ENCODE peak calls at places on chromosomes 1 and 21, in ten cellular contexts. One of them, this sample, is unnamed.

GRCh38 chr1:242747233-242747632 is 222.7 kb upstream of the PLD5 start:
- DNase-seq in H7: no peak
- DNase-seq in left colon: no peak
- DNase-seq in activated T-helper 1 cell treated with anti-CD3 and anti-CD28 coated beads, Interleukin-2, amount 50 U/mL, for 16 hours: no peak
- DNase-seq in Jurkat, Clone E6-1: no peak
- DNase-seq in naive thymus-derived CD4-positive, alpha-beta T cell: no peak
- DNase-seq in amniotic stem cell: no peak
- DNase-seq in astrocyte of the spinal cord: no peak
- DNase-seq in KBM-7: no peak
- DNase-seq in EH: no peak
- DNase-seq in this sample: no peak

GRCh38 chr1:213287987-213288386 is 236.9 kb downstream of the RPS6KC1 start:
- DNase-seq in H7: no peak
- DNase-seq in left colon: no peak
- DNase-seq in amniotic stem cell: no peak
- DNase-seq in KBM-7: no peak
- DNase-seq in astrocyte of the spinal cord: no peak
- DNase-seq in EH: no peak
- DNase-seq in naive thymus-derived CD4-positive, alpha-beta T cell: no peak
- DNase-seq in Jurkat, Clone E6-1: no peak
- DNase-seq in activated T-helper 1 cell treated with anti-CD3 and anti-CD28 coated beads, Interleukin-2, amount 50 U/mL, for 16 hours: no peak
- DNase-seq in this sample: no peak

GRCh38 chr1:61122389-61122788 is 40.0 kb downstream of the NFIA start:
- DNase-seq in H7: no peak
- DNase-seq in EH: no peak
- DNase-seq in left colon: no peak
- DNase-seq in KBM-7: no peak
- DNase-seq in amniotic stem cell: no peak
- DNase-seq in Jurkat, Clone E6-1: no peak
- DNase-seq in astrocyte of the spinal cord: no peak
- DNase-seq in activated T-helper 1 cell treated with anti-CD3 and anti-CD28 coated beads, Interleukin-2, amount 50 U/mL, for 16 hours: no peak
- DNase-seq in naive thymus-derived CD4-positive, alpha-beta T cell: no peak
- DNase-seq in this sample: no peak

GRCh38 chr21:34129039-34129891 is 55.9 kb downstream of the MRPS6 start:
- DNase-seq in left colon: peak
- DNase-seq in Jurkat, Clone E6-1: peak
- DNase-seq in amniotic stem cell: peak
- DNase-seq in H7: no peak
- DNase-seq in activated T-helper 1 cell treated with anti-CD3 and anti-CD28 coated beads, Interleukin-2, amount 50 U/mL, for 16 hours: no peak
- DNase-seq in naive thymus-derived CD4-positive, alpha-beta T cell: peak
- DNase-seq in KBM-7: no peak
- DNase-seq in EH: peak
- DNase-seq in astrocyte of the spinal cord: peak
- DNase-seq in this sample: no peak

GRCh38 chr21:31913191-31913608 is 40.4 kb downstream of the HUNK start:
- DNase-seq in left colon: no peak
- DNase-seq in EH: no peak
- DNase-seq in H7: no peak
- DNase-seq in activated T-helper 1 cell treated with anti-CD3 and anti-CD28 coated beads, Interleukin-2, amount 50 U/mL, for 16 hours: no peak
- DNase-seq in naive thymus-derived CD4-positive, alpha-beta T cell: no peak
- DNase-seq in KBM-7: no peak
- DNase-seq in amniotic stem cell: no peak
- DNase-seq in Jurkat, Clone E6-1: no peak
- DNase-seq in astrocyte of the spinal cord: no peak
- DNase-seq in this sample: no peak

GRCh38 chr1:169348356-169349036 is 19.1 kb downstream of the NME7 start:
- DNase-seq in EH: peak
- DNase-seq in naive thymus-derived CD4-positive, alpha-beta T cell: peak
- DNase-seq in left colon: no peak
- DNase-seq in activated T-helper 1 cell treated with anti-CD3 and anti-CD28 coated beads, Interleukin-2, amount 50 U/mL, for 16 hours: no peak
- DNase-seq in Jurkat, Clone E6-1: peak
- DNase-seq in amniotic stem cell: peak
- DNase-seq in KBM-7: peak
- DNase-seq in astrocyte of the spinal cord: peak
- DNase-seq in H7: no peak
- DNase-seq in this sample: peak

GRCh38 chr1:59552001-59552400 is 255.1 kb downstream of the FGGY start:
- DNase-seq in H7: no peak
- DNase-seq in EH: no peak
- DNase-seq in activated T-helper 1 cell treated with anti-CD3 and anti-CD28 coated beads, Interleukin-2, amount 50 U/mL, for 16 hours: no peak
- DNase-seq in naive thymus-derived CD4-positive, alpha-beta T cell: no peak
- DNase-seq in amniotic stem cell: no peak
- DNase-seq in astrocyte of the spinal cord: no peak
- DNase-seq in KBM-7: no peak
- DNase-seq in Jurkat, Clone E6-1: no peak
- DNase-seq in left colon: no peak
- DNase-seq in this sample: no peak

GRCh38 chr1:229887043-229887822 is 179.8 kb upstream of the GALNT2 start:
- DNase-seq in astrocyte of the spinal cord: no peak
- DNase-seq in naive thymus-derived CD4-positive, alpha-beta T cell: no peak
- DNase-seq in activated T-helper 1 cell treated with anti-CD3 and anti-CD28 coated beads, Interleukin-2, amount 50 U/mL, for 16 hours: no peak
- DNase-seq in amniotic stem cell: no peak
- DNase-seq in Jurkat, Clone E6-1: peak
- DNase-seq in EH: peak
- DNase-seq in KBM-7: no peak
- DNase-seq in H7: no peak
- DNase-seq in left colon: no peak
- DNase-seq in this sample: no peak

GRCh38 chr1:19384113-19384512 is 72.0 kb downstream of the SLC66A1 start:
- DNase-seq in naive thymus-derived CD4-positive, alpha-beta T cell: no peak
- DNase-seq in EH: peak
- DNase-seq in left colon: peak
- DNase-seq in KBM-7: no peak
- DNase-seq in H7: no peak
- DNase-seq in astrocyte of the spinal cord: peak
- DNase-seq in amniotic stem cell: no peak
- DNase-seq in Jurkat, Clone E6-1: no peak
- DNase-seq in activated T-helper 1 cell treated with anti-CD3 and anti-CD28 coated beads, Interleukin-2, amount 50 U/mL, for 16 hours: no peak
- DNase-seq in this sample: peak

GRCh38 chr1:7369866-7370265 is 401.2 kb upstream of the VAMP3 start:
- DNase-seq in left colon: no peak
- DNase-seq in Jurkat, Clone E6-1: no peak
- DNase-seq in naive thymus-derived CD4-positive, alpha-beta T cell: no peak
- DNase-seq in amniotic stem cell: no peak
- DNase-seq in H7: no peak
- DNase-seq in astrocyte of the spinal cord: no peak
- DNase-seq in KBM-7: no peak
- DNase-seq in activated T-helper 1 cell treated with anti-CD3 and anti-CD28 coated beads, Interleukin-2, amount 50 U/mL, for 16 hours: no peak
- DNase-seq in EH: no peak
- DNase-seq in this sample: no peak

GRCh38 chr1:159012495-159012894 is 2.8 kb downstream of the IFI16 start:
- DNase-seq in amniotic stem cell: no peak
- DNase-seq in activated T-helper 1 cell treated with anti-CD3 and anti-CD28 coated beads, Interleukin-2, amount 50 U/mL, for 16 hours: no peak
- DNase-seq in EH: peak
- DNase-seq in Jurkat, Clone E6-1: peak
- DNase-seq in astrocyte of the spinal cord: peak
- DNase-seq in left colon: no peak
- DNase-seq in naive thymus-derived CD4-positive, alpha-beta T cell: peak
- DNase-seq in KBM-7: peak
- DNase-seq in H7: no peak
- DNase-seq in this sample: no peak

GRCh38 chr1:11068556-11069232 is 8.9 kb upstream of the SRM start:
- DNase-seq in KBM-7: no peak
- DNase-seq in amniotic stem cell: no peak
- DNase-seq in naive thymus-derived CD4-positive, alpha-beta T cell: no peak
- DNase-seq in left colon: no peak
- DNase-seq in H7: no peak
- DNase-seq in EH: no peak
- DNase-seq in activated T-helper 1 cell treated with anti-CD3 and anti-CD28 coated beads, Interleukin-2, amount 50 U/mL, for 16 hours: no peak
- DNase-seq in Jurkat, Clone E6-1: no peak
- DNase-seq in astrocyte of the spinal cord: no peak
- DNase-seq in this sample: no peak

GRCh38 chr1:232329103-232329788 is 300.7 kb downstream of the SIPA1L2 start:
- DNase-seq in EH: no peak
- DNase-seq in KBM-7: no peak
- DNase-seq in naive thymus-derived CD4-positive, alpha-beta T cell: no peak
- DNase-seq in activated T-helper 1 cell treated with anti-CD3 and anti-CD28 coated beads, Interleukin-2, amount 50 U/mL, for 16 hours: no peak
- DNase-seq in astrocyte of the spinal cord: no peak
- DNase-seq in amniotic stem cell: no peak
- DNase-seq in left colon: no peak
- DNase-seq in Jurkat, Clone E6-1: no peak
- DNase-seq in H7: no peak
- DNase-seq in this sample: no peak

GRCh38 chr1:204728456-204728855 is 42.9 kb upstream of the LRRN2 start:
- DNase-seq in astrocyte of the spinal cord: no peak
- DNase-seq in EH: no peak
- DNase-seq in activated T-helper 1 cell treated with anti-CD3 and anti-CD28 coated beads, Interleukin-2, amount 50 U/mL, for 16 hours: no peak
- DNase-seq in H7: no peak
- DNase-seq in Jurkat, Clone E6-1: no peak
- DNase-seq in KBM-7: no peak
- DNase-seq in amniotic stem cell: no peak
- DNase-seq in naive thymus-derived CD4-positive, alpha-beta T cell: no peak
- DNase-seq in left colon: no peak
- DNase-seq in this sample: no peak

GRCh38 chr1:58524353-58524945 is 22.1 kb downstream of the OMA1 start:
- DNase-seq in left colon: no peak
- DNase-seq in Jurkat, Clone E6-1: peak
- DNase-seq in H7: no peak
- DNase-seq in naive thymus-derived CD4-positive, alpha-beta T cell: no peak
- DNase-seq in EH: peak
- DNase-seq in amniotic stem cell: no peak
- DNase-seq in activated T-helper 1 cell treated with anti-CD3 and anti-CD28 coated beads, Interleukin-2, amount 50 U/mL, for 16 hours: no peak
- DNase-seq in KBM-7: no peak
- DNase-seq in astrocyte of the spinal cord: no peak
- DNase-seq in this sample: no peak

GRCh38 chr1:109046671-109047070 is 4.8 kb upstream of the WDR47 start:
- DNase-seq in astrocyte of the spinal cord: no peak
- DNase-seq in Jurkat, Clone E6-1: no peak
- DNase-seq in EH: no peak
- DNase-seq in left colon: no peak
- DNase-seq in activated T-helper 1 cell treated with anti-CD3 and anti-CD28 coated beads, Interleukin-2, amount 50 U/mL, for 16 hours: no peak
- DNase-seq in amniotic stem cell: no peak
- DNase-seq in H7: no peak
- DNase-seq in naive thymus-derived CD4-positive, alpha-beta T cell: no peak
- DNase-seq in KBM-7: no peak
- DNase-seq in this sample: no peak

GRCh38 chr1:69077198-69077597 is 490.5 kb upstream of the LRRC7 start:
- DNase-seq in H7: peak
- DNase-seq in KBM-7: no peak
- DNase-seq in activated T-helper 1 cell treated with anti-CD3 and anti-CD28 coated beads, Interleukin-2, amount 50 U/mL, for 16 hours: no peak
- DNase-seq in naive thymus-derived CD4-positive, alpha-beta T cell: no peak
- DNase-seq in amniotic stem cell: no peak
- DNase-seq in EH: no peak
- DNase-seq in Jurkat, Clone E6-1: no peak
- DNase-seq in left colon: no peak
- DNase-seq in astrocyte of the spinal cord: no peak
- DNase-seq in this sample: no peak

GRCh38 chr1:42910985-42911384 is 47.7 kb downstream of the SLC2A1 start:
- DNase-seq in activated T-helper 1 cell treated with anti-CD3 and anti-CD28 coated beads, Interleukin-2, amount 50 U/mL, for 16 hours: no peak
- DNase-seq in H7: no peak
- DNase-seq in naive thymus-derived CD4-positive, alpha-beta T cell: no peak
- DNase-seq in Jurkat, Clone E6-1: no peak
- DNase-seq in astrocyte of the spinal cord: no peak
- DNase-seq in amniotic stem cell: no peak
- DNase-seq in EH: no peak
- DNase-seq in KBM-7: no peak
- DNase-seq in left colon: no peak
- DNase-seq in this sample: no peak

GRCh38 chr1:94720091-94720793 is 99.9 kb upstream of the SLC44A3 start:
- DNase-seq in Jurkat, Clone E6-1: no peak
- DNase-seq in naive thymus-derived CD4-positive, alpha-beta T cell: no peak
- DNase-seq in activated T-helper 1 cell treated with anti-CD3 and anti-CD28 coated beads, Interleukin-2, amount 50 U/mL, for 16 hours: no peak
- DNase-seq in astrocyte of the spinal cord: no peak
- DNase-seq in KBM-7: peak
- DNase-seq in amniotic stem cell: no peak
- DNase-seq in H7: no peak
- DNase-seq in EH: no peak
- DNase-seq in left colon: no peak
- DNase-seq in this sample: no peak

GRCh38 chr1:39407496-39407888 is 83.9 kb upstream of the BMP8A start:
- DNase-seq in left colon: no peak
- DNase-seq in astrocyte of the spinal cord: no peak
- DNase-seq in naive thymus-derived CD4-positive, alpha-beta T cell: no peak
- DNase-seq in H7: no peak
- DNase-seq in amniotic stem cell: no peak
- DNase-seq in activated T-helper 1 cell treated with anti-CD3 and anti-CD28 coated beads, Interleukin-2, amount 50 U/mL, for 16 hours: no peak
- DNase-seq in Jurkat, Clone E6-1: no peak
- DNase-seq in EH: no peak
- DNase-seq in KBM-7: no peak
- DNase-seq in this sample: no peak

GRCh38 chr21:44413566-44414290 is 41.6 kb upstream of the LRRC3 start:
- DNase-seq in activated T-helper 1 cell treated with anti-CD3 and anti-CD28 coated beads, Interleukin-2, amount 50 U/mL, for 16 hours: no peak
- DNase-seq in astrocyte of the spinal cord: no peak
- DNase-seq in left colon: no peak
- DNase-seq in Jurkat, Clone E6-1: no peak
- DNase-seq in naive thymus-derived CD4-positive, alpha-beta T cell: no peak
- DNase-seq in amniotic stem cell: no peak
- DNase-seq in EH: no peak
- DNase-seq in H7: no peak
- DNase-seq in KBM-7: no peak
- DNase-seq in this sample: no peak

GRCh38 chr1:154157520-154158306 is 2.8 kb upstream of the NUP210L start:
- DNase-seq in naive thymus-derived CD4-positive, alpha-beta T cell: peak
- DNase-seq in astrocyte of the spinal cord: no peak
- DNase-seq in left colon: no peak
- DNase-seq in H7: no peak
- DNase-seq in KBM-7: no peak
- DNase-seq in activated T-helper 1 cell treated with anti-CD3 and anti-CD28 coated beads, Interleukin-2, amount 50 U/mL, for 16 hours: peak
- DNase-seq in Jurkat, Clone E6-1: peak
- DNase-seq in amniotic stem cell: no peak
- DNase-seq in EH: peak
- DNase-seq in this sample: no peak

GRCh38 chr21:46161180-46161799 is 5.9 kb upstream of the FTCD start:
- DNase-seq in amniotic stem cell: no peak
- DNase-seq in astrocyte of the spinal cord: no peak
- DNase-seq in naive thymus-derived CD4-positive, alpha-beta T cell: no peak
- DNase-seq in EH: no peak
- DNase-seq in left colon: no peak
- DNase-seq in H7: no peak
- DNase-seq in Jurkat, Clone E6-1: no peak
- DNase-seq in KBM-7: no peak
- DNase-seq in activated T-helper 1 cell treated with anti-CD3 and anti-CD28 coated beads, Interleukin-2, amount 50 U/mL, for 16 hours: peak
- DNase-seq in this sample: no peak

GRCh38 chr1:226223157-226223785 is at the start of gene MIXL1:
- DNase-seq in left colon: no peak
- DNase-seq in naive thymus-derived CD4-positive, alpha-beta T cell: no peak
- DNase-seq in H7: peak
- DNase-seq in astrocyte of the spinal cord: no peak
- DNase-seq in KBM-7: no peak
- DNase-seq in amniotic stem cell: no peak
- DNase-seq in activated T-helper 1 cell treated with anti-CD3 and anti-CD28 coated beads, Interleukin-2, amount 50 U/mL, for 16 hours: no peak
- DNase-seq in Jurkat, Clone E6-1: no peak
- DNase-seq in EH: peak
- DNase-seq in this sample: no peak

GRCh38 chr21:28771790-28772501 is 220.7 kb downstream of the LTN1 start:
- DNase-seq in astrocyte of the spinal cord: peak
- DNase-seq in left colon: no peak
- DNase-seq in amniotic stem cell: peak
- DNase-seq in Jurkat, Clone E6-1: no peak
- DNase-seq in KBM-7: no peak
- DNase-seq in activated T-helper 1 cell treated with anti-CD3 and anti-CD28 coated beads, Interleukin-2, amount 50 U/mL, for 16 hours: no peak
- DNase-seq in EH: peak
- DNase-seq in H7: no peak
- DNase-seq in naive thymus-derived CD4-positive, alpha-beta T cell: no peak
- DNase-seq in this sample: no peak

GRCh38 chr1:176448340-176448739 is 14.6 kb upstream of the PAPPA2 start:
- DNase-seq in activated T-helper 1 cell treated with anti-CD3 and anti-CD28 coated beads, Interleukin-2, amount 50 U/mL, for 16 hours: no peak
- DNase-seq in H7: no peak
- DNase-seq in amniotic stem cell: no peak
- DNase-seq in naive thymus-derived CD4-positive, alpha-beta T cell: no peak
- DNase-seq in KBM-7: no peak
- DNase-seq in astrocyte of the spinal cord: no peak
- DNase-seq in Jurkat, Clone E6-1: no peak
- DNase-seq in left colon: no peak
- DNase-seq in EH: no peak
- DNase-seq in this sample: no peak

GRCh38 chr1:234710936-234711335 is 101.0 kb upstream of the IRF2BP2 start:
- DNase-seq in Jurkat, Clone E6-1: no peak
- DNase-seq in astrocyte of the spinal cord: no peak
- DNase-seq in naive thymus-derived CD4-positive, alpha-beta T cell: no peak
- DNase-seq in H7: no peak
- DNase-seq in activated T-helper 1 cell treated with anti-CD3 and anti-CD28 coated beads, Interleukin-2, amount 50 U/mL, for 16 hours: no peak
- DNase-seq in KBM-7: no peak
- DNase-seq in EH: no peak
- DNase-seq in left colon: peak
- DNase-seq in amniotic stem cell: no peak
- DNase-seq in this sample: no peak

GRCh38 chr1:109393602-109394233 is 4.0 kb downstream of the SORT1 start:
- DNase-seq in EH: no peak
- DNase-seq in Jurkat, Clone E6-1: no peak
- DNase-seq in left colon: no peak
- DNase-seq in amniotic stem cell: no peak
- DNase-seq in KBM-7: no peak
- DNase-seq in astrocyte of the spinal cord: no peak
- DNase-seq in H7: no peak
- DNase-seq in activated T-helper 1 cell treated with anti-CD3 and anti-CD28 coated beads, Interleukin-2, amount 50 U/mL, for 16 hours: no peak
- DNase-seq in naive thymus-derived CD4-positive, alpha-beta T cell: no peak
- DNase-seq in this sample: no peak

This sample was measured in pancreas.